ENCODE peak calls at places on chromosomes 13 and 19, in four cellular contexts. One of them, this sample, is unnamed.

GRCh38 chr13:100234006-100234405 is 145.1 kb downstream of the PCCA start:
- DNase-seq in GM12878: no peak
- DNase-seq in K562: no peak
- DNase-seq in HepG2: no peak
- DNase-seq in this sample: no peak

GRCh38 chr19:51726049-51726448 is 2.3 kb upstream of the HAS1 start:
- DNase-seq in GM12878: no peak
- DNase-seq in K562: peak
- DNase-seq in HepG2: no peak
- DNase-seq in this sample: no peak

GRCh38 chr19:5081441-5082161 is 112.7 kb downstream of the KDM4B start:
- DNase-seq in GM12878: no peak
- DNase-seq in K562: no peak
- DNase-seq in HepG2: no peak
- DNase-seq in this sample: no peak

GRCh38 chr19:31348416-31349159 is 648 bp downstream of the TSHZ3 start:
- DNase-seq in GM12878: no peak
- DNase-seq in K562: no peak
- DNase-seq in HepG2: no peak
- DNase-seq in this sample: no peak

GRCh38 chr19:45362291-45362690 is 8.1 kb downstream of the ERCC2 start:
- DNase-seq in GM12878: no peak
- DNase-seq in K562: no peak
- DNase-seq in HepG2: no peak
- DNase-seq in this sample: no peak

GRCh38 chr19:30066781-30067759 is 125.0 kb downstream of the URI1 start:
- DNase-seq in GM12878: no peak
- DNase-seq in K562: no peak
- DNase-seq in HepG2: no peak
- DNase-seq in this sample: no peak

GRCh38 chr19:41352279-41352608 is 1.5 kb downstream of the TGFB1 start:
- DNase-seq in GM12878: no peak
- DNase-seq in K562: no peak
- DNase-seq in HepG2: no peak
- DNase-seq in this sample: no peak

GRCh38 chr13:112248909-112249592 is 127.1 kb upstream of the SPACA7 start:
- DNase-seq in GM12878: no peak
- DNase-seq in K562: no peak
- DNase-seq in HepG2: no peak
- DNase-seq in this sample: no peak

GRCh38 chr19:8366961-8367326 is 3.0 kb downstream of the ANGPTL4 start:
- DNase-seq in GM12878: no peak
- DNase-seq in K562: no peak
- DNase-seq in HepG2: no peak
- DNase-seq in this sample: peak

GRCh38 chr19:36915992-36916830 is at the start of the genes ZNF568 and ZNF829:
- DNase-seq in GM12878: peak
- DNase-seq in K562: peak
- DNase-seq in HepG2: peak
- DNase-seq in this sample: peak

GRCh38 chr19:55579766-55580621 is 654 bp downstream of the ZNF579 start:
- DNase-seq in GM12878: no peak
- DNase-seq in K562: peak
- DNase-seq in HepG2: peak
- DNase-seq in this sample: no peak

GRCh38 chr13:96575423-96576320 is 418.6 kb downstream of the OXGR1 start:
- DNase-seq in GM12878: no peak
- DNase-seq in K562: no peak
- DNase-seq in HepG2: no peak
- DNase-seq in this sample: no peak

GRCh38 chr13:114143806-114144605 is 11.6 kb upstream of the RASA3 start:
- DNase-seq in GM12878: no peak
- DNase-seq in K562: peak
- DNase-seq in HepG2: peak
- DNase-seq in this sample: peak

GRCh38 chr13:113629814-113630213 is 28.2 kb downstream of the ATP4B start:
- DNase-seq in GM12878: no peak
- DNase-seq in K562: no peak
- DNase-seq in HepG2: no peak
- DNase-seq in this sample: no peak

GRCh38 chr19:31659897-31660210 is 310.6 kb upstream of the TSHZ3 start:
- DNase-seq in GM12878: no peak
- DNase-seq in K562: no peak
- DNase-seq in HepG2: no peak
- DNase-seq in this sample: no peak

GRCh38 chr19:55675661-55676354 is 782 bp downstream of the EPN1 start:
- DNase-seq in GM12878: no peak
- DNase-seq in K562: no peak
- DNase-seq in HepG2: no peak
- DNase-seq in this sample: no peak

GRCh38 chr19:33290956-33291622 is 11.2 kb downstream of the CEBPA start:
- DNase-seq in GM12878: no peak
- DNase-seq in K562: no peak
- DNase-seq in HepG2: no peak
- DNase-seq in this sample: no peak

GRCh38 chr13:50678464-50679162 is 164.9 kb downstream of the DLEU7 start:
- DNase-seq in GM12878: no peak
- DNase-seq in K562: peak
- DNase-seq in HepG2: no peak
- DNase-seq in this sample: no peak

GRCh38 chr19:2578391-2578826 is 102.5 kb downstream of the GADD45B start:
- DNase-seq in GM12878: no peak
- DNase-seq in K562: no peak
- DNase-seq in HepG2: no peak
- DNase-seq in this sample: no peak

GRCh38 chr13:114065926-114066774 is 66.3 kb downstream of the RASA3 start:
- DNase-seq in GM12878: no peak
- DNase-seq in K562: no peak
- DNase-seq in HepG2: no peak
- DNase-seq in this sample: no peak

GRCh38 chr19:50858896-50859295 is 4.2 kb downstream of the KLK3 start:
- DNase-seq in GM12878: no peak
- DNase-seq in K562: no peak
- DNase-seq in HepG2: no peak
- DNase-seq in this sample: no peak

GRCh38 chr13:114104626-114105350 is 27.6 kb downstream of the RASA3 start:
- DNase-seq in GM12878: no peak
- DNase-seq in K562: no peak
- DNase-seq in HepG2: no peak
- DNase-seq in this sample: no peak

GRCh38 chr19:10797541-10798256 is 38.3 kb downstream of the TMED1 start:
- DNase-seq in GM12878: peak
- DNase-seq in K562: no peak
- DNase-seq in HepG2: no peak
- DNase-seq in this sample: no peak

GRCh38 chr13:113369189-113369588 is 5.3 kb upstream of the GRTP1 start:
- DNase-seq in GM12878: no peak
- DNase-seq in K562: no peak
- DNase-seq in HepG2: no peak
- DNase-seq in this sample: no peak

GRCh38 chr13:98890186-98890585 is 87.7 kb downstream of the DOCK9 start:
- DNase-seq in GM12878: no peak
- DNase-seq in K562: no peak
- DNase-seq in HepG2: no peak
- DNase-seq in this sample: no peak

GRCh38 chr13:59269476-59269875 is 894.3 kb downstream of the DIAPH3 start:
- DNase-seq in GM12878: no peak
- DNase-seq in K562: no peak
- DNase-seq in HepG2: no peak
- DNase-seq in this sample: no peak

GRCh38 chr13:79589605-79590511 is 108.9 kb downstream of the NDFIP2 start:
- DNase-seq in GM12878: no peak
- DNase-seq in K562: no peak
- DNase-seq in HepG2: no peak
- DNase-seq in this sample: no peak

GRCh38 chr19:51439021-51439465 is 19.2 kb downstream of the SIGLEC8 start:
- DNase-seq in GM12878: no peak
- DNase-seq in K562: peak
- DNase-seq in HepG2: peak
- DNase-seq in this sample: no peak

GRCh38 chr13:113411216-113412023 is 41.9 kb downstream of the ADPRHL1 start:
- DNase-seq in GM12878: no peak
- DNase-seq in K562: no peak
- DNase-seq in HepG2: peak
- DNase-seq in this sample: no peak

GRCh38 chr13:105346141-105346766 is 1189.2 kb downstream of the EFNB2 start:
- DNase-seq in GM12878: no peak
- DNase-seq in K562: no peak
- DNase-seq in HepG2: peak
- DNase-seq in this sample: no peak

GRCh38 chr13:90233933-90234672 is 1113.4 kb upstream of the MIR17HG start:
- DNase-seq in GM12878: no peak
- DNase-seq in K562: no peak
- DNase-seq in HepG2: no peak
- DNase-seq in this sample: no peak

GRCh38 chr13:20424959-20425358 is 100.7 kb downstream of the CRYL1 start:
- DNase-seq in GM12878: no peak
- DNase-seq in K562: no peak
- DNase-seq in HepG2: no peak
- DNase-seq in this sample: no peak

GRCh38 chr19:6125571-6125989 is 9.9 kb upstream of the ACSBG2 start:
- DNase-seq in GM12878: peak
- DNase-seq in K562: peak
- DNase-seq in HepG2: peak
- DNase-seq in this sample: peak

GRCh38 chr13:34734932-34735331 is 207.1 kb upstream of the NBEA start:
- DNase-seq in GM12878: no peak
- DNase-seq in K562: no peak
- DNase-seq in HepG2: no peak
- DNase-seq in this sample: no peak

GRCh38 chr13:110216403-110217041 is 90.4 kb downstream of the COL4A1 start:
- DNase-seq in GM12878: no peak
- DNase-seq in K562: no peak
- DNase-seq in HepG2: no peak
- DNase-seq in this sample: no peak

GRCh38 chr19:28351761-28352160 is 861.2 kb downstream of the UQCRFS1 start:
- DNase-seq in GM12878: no peak
- DNase-seq in K562: no peak
- DNase-seq in HepG2: no peak
- DNase-seq in this sample: no peak

GRCh38 chr19:28350673-28351072 is 862.3 kb downstream of the UQCRFS1 start:
- DNase-seq in GM12878: no peak
- DNase-seq in K562: no peak
- DNase-seq in HepG2: no peak
- DNase-seq in this sample: no peak

GRCh38 chr19:28345811-28346210 is 867.1 kb downstream of the UQCRFS1 start:
- DNase-seq in GM12878: no peak
- DNase-seq in K562: no peak
- DNase-seq in HepG2: no peak
- DNase-seq in this sample: no peak

GRCh38 chr19:28350037-28350436 is 862.9 kb downstream of the UQCRFS1 start:
- DNase-seq in GM12878: no peak
- DNase-seq in K562: no peak
- DNase-seq in HepG2: no peak
- DNase-seq in this sample: no peak

GRCh38 chr19:28349604-28350003 is 863.3 kb downstream of the UQCRFS1 start:
- DNase-seq in GM12878: no peak
- DNase-seq in K562: no peak
- DNase-seq in HepG2: no peak
- DNase-seq in this sample: no peak
- TF ChIP-seq TARDBP in GM12878: no peak
- TF ChIP-seq TARDBP in K562: no peak
- TF ChIP-seq TARDBP in HepG2: no peak
- TF ChIP-seq TARDBP in this sample: no peak

DNA sequence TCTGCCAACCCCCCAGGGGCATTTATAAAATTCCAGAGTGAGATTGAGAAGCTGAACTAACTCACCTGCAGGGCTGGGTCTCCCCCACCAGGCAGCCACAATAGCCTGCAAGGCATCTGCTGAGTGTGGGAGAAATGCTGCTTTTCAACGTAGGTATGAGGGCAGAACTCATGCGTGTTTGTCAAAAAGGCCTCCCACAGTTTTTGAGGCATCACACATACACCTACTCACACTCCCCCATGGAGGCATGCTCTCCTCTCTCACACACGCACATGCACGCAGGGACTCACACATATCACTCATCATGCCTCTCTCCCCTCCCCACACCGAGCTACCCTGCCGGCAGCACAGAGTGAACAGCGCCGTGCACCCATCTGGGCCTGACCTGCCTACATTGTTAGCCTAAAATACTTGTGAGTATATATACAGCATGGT is 390.5 kb downstream of the FGF9 start:
- DNase-seq in GM12878: peak
- DNase-seq in K562: no peak
- DNase-seq in HepG2: no peak
- DNase-seq in this sample: no peak
- TF ChIP-seq FOXM1 in GM12878: peak
- TF ChIP-seq FOXM1 in K562: no peak
- TF ChIP-seq FOXM1 in HepG2: no peak
- TF ChIP-seq FOXM1 in this sample: no peak

GRCh38 chr13:31409678-31410356 is 210.0 kb downstream of the B3GLCT start:
- DNase-seq in GM12878: no peak
- DNase-seq in K562: no peak
- DNase-seq in HepG2: no peak
- DNase-seq in this sample: no peak

GRCh38 chr13:31413531-31413930 is 213.8 kb downstream of the B3GLCT start:
- DNase-seq in GM12878: no peak
- DNase-seq in K562: no peak
- DNase-seq in HepG2: no peak
- DNase-seq in this sample: no peak

GRCh38 chr13:31408927-31409326 is 209.2 kb downstream of the B3GLCT start:
- DNase-seq in GM12878: no peak
- DNase-seq in K562: no peak
- DNase-seq in HepG2: no peak
- DNase-seq in this sample: no peak
- TF ChIP-seq TARDBP in GM12878: no peak
- TF ChIP-seq TARDBP in K562: no peak
- TF ChIP-seq TARDBP in HepG2: no peak
- TF ChIP-seq TARDBP in this sample: no peak

GRCh38 chr13:41955605-41956004 is 5.3 kb downstream of the VWA8 start:
- DNase-seq in GM12878: no peak
- DNase-seq in K562: no peak
- DNase-seq in HepG2: no peak
- DNase-seq in this sample: no peak
- TF ChIP-seq FOXM1 in GM12878: no peak
- TF ChIP-seq FOXM1 in K562: no peak
- TF ChIP-seq FOXM1 in HepG2: no peak
- TF ChIP-seq FOXM1 in this sample: no peak

GRCh38 chr13:33115274-33115673 is 99.1 kb downstream of the KL start:
- DNase-seq in GM12878: no peak
- DNase-seq in K562: no peak
- DNase-seq in HepG2: no peak
- DNase-seq in this sample: no peak
- TF ChIP-seq TARDBP in GM12878: no peak
- TF ChIP-seq TARDBP in K562: no peak
- TF ChIP-seq TARDBP in HepG2: no peak
- TF ChIP-seq TARDBP in this sample: no peak

This sample was measured in HEK293T.